ENCODE peak calls at places on chromosomes 13 and 19, in four cellular contexts. H is WERI-Rb-1, T is tibial artery, W is HL-60. N is an unnamed sample.

GRCh38 chr19:34838248-34838647 is 65.2 kb upstream of the ZNF599 start:
- DNase-seq in H (peak), T (no peak), W (no peak), N (no peak)

GRCh38 chr13:55361141-55361540 is 1779.6 kb upstream of the PRR20A start:
- DNase-seq in H (no peak), T (no peak), W (no peak), N (no peak)

GRCh38 chr13:89082623-89083022 is 1411.5 kb downstream of the SLITRK5 start:
- DNase-seq in H (no peak), T (no peak), W (no peak), N (no peak)

GRCh38 chr19:32875428-32875827 is 5.9 kb upstream of the SLC7A9 start:
- DNase-seq in H (peak), T (peak), W (no peak), N (no peak)

GRCh38 chr19:17205237-17206140 is 9.7 kb upstream of the USE1 start:
- DNase-seq in H (peak), T (no peak), W (no peak), N (no peak)

GRCh38 chr19:21590868-21591267 is 85.5 kb downstream of the ZNF429 start:
- DNase-seq in H (no peak), T (no peak), W (no peak), N (no peak)

GRCh38 chr13:41550239-41550638 is 92.9 kb downstream of the RGCC start:
- DNase-seq in H (no peak), T (no peak), W (no peak), N (no peak)

GRCh38 chr19:16363133-16363851 is 38.7 kb downstream of the KLF2 start:
- DNase-seq in H (peak), T (no peak), W (no peak), N (no peak)

GRCh38 chr13:28568286-28568685 is 73.4 kb upstream of the FLT1 start:
- DNase-seq in H (no peak), T (no peak), W (peak), N (no peak)

GRCh38 chr13:45456196-45456972 is 8.4 kb upstream of the COG3 start:
- DNase-seq in H (no peak), T (no peak), W (no peak), N (no peak)

GRCh38 chr19:757811-758668 is 7.1 kb downstream of the MISP start:
- DNase-seq in H (no peak), T (no peak), W (no peak), N (no peak)

GRCh38 chr19:756821-757688 is 6.1 kb downstream of the MISP start:
- DNase-seq in H (no peak), T (no peak), W (no peak), N (no peak)

GRCh38 chr19:754530-754929 is 3.6 kb downstream of the MISP start:
- DNase-seq in H (no peak), T (no peak), W (no peak), N (no peak)

GRCh38 chr19:755063-755462 is 4.2 kb downstream of the MISP start:
- DNase-seq in H (no peak), T (no peak), W (no peak), N (no peak)

DNA sequence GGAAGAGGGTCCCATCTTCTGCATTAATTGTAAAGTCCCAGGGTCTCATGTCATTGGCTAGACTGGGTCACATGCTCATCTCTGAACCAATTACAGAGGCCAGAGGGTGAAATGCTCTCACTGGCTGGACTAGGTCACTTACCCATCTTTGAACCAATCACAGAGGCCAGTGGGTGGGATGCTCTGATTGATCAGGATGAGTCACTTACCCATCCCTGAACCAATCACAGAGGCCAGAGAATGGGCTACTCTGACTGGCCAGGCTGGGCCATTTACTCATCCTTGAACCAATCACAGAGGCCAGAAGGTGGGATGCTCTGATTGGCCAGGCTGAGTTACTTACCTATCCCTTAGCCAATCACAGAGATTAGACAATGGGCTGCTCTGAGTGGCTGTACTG is 5.3 kb downstream of the MISP start:
- DNase-seq in H (no peak), T (no peak), W (no peak), N (no peak)
- TF ChIP-seq CTCF in H (no peak), T (no peak), W (no peak), N (no peak)

GRCh38 chr13:110915874-110916670 is 1.2 kb upstream of the ANKRD10 start:
- DNase-seq in H (no peak), T (no peak), W (peak), N (no peak)

GRCh38 chr13:110913911-110914292 is 967 bp downstream of the ANKRD10 start:
- DNase-seq in H (no peak), T (no peak), W (no peak), N (no peak)

GRCh38 chr13:110914293-110915056 is 394 bp downstream of the ANKRD10 start:
- DNase-seq in H (peak), T (peak), W (peak), N (no peak)

GRCh38 chr13:110915057-110915873 is at the start of gene ANKRD10:
- DNase-seq in H (peak), T (peak), W (peak), N (peak)

GRCh38 chr13:110916671-110917142 is 1.8 kb upstream of the ANKRD10 start:
- DNase-seq in H (no peak), T (no peak), W (no peak), N (no peak)
- H3K27ac ChIP-seq in H (no peak), T (peak), W (peak), N (peak)

DNA sequence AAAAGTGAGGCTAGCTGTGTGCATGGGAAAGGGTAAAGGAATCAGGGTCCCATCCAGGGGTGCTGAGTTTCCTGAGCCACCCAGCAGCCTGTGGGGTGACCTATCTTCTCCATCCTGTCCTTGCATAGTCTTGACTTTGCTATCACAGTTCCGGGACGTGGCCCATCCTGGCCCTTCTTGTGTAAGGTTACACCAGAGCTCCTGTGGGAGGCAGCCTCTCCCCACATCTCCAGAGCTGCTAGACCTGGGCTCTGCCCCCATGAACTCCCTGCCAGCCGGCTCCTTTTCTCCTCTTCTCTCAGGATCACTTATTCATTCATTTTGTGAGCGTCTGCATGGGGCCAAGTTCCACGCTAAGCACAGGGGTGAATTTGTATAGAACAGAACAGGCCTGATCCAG is 238.9 kb downstream of the TSHZ3 start:
- DNase-seq in H (peak), T (no peak), W (no peak), N (no peak)
- TF ChIP-seq CTCF in H (peak), T (no peak), W (no peak), N (peak)

DNA sequence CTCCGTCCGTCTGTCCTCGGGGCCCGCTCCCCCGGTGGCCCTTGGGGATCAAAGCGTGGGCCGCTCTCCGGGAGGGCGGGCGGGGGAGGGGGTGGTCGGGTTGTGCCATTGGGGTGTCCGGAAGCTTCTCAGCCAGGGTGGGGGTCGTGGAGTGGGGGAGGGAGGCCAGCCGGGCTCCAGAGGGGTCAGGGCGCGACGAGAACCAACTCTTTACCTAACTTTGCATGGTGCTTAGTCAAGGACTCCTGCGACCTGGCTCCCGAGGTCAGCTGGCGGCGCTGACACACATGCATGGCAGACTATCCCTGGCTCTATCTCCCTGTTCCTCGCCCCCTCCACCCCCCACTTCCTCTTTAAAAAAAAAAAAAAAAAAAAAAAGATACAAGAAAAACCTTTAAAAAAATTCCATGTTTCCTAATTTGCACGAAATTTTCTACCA is 15.5 kb downstream of the SMIM24 start:
- DNase-seq in H (no peak), T (no peak), W (no peak), N (no peak)
- H3K27ac ChIP-seq in H (no peak), T (peak), W (no peak), N (no peak)

DNA sequence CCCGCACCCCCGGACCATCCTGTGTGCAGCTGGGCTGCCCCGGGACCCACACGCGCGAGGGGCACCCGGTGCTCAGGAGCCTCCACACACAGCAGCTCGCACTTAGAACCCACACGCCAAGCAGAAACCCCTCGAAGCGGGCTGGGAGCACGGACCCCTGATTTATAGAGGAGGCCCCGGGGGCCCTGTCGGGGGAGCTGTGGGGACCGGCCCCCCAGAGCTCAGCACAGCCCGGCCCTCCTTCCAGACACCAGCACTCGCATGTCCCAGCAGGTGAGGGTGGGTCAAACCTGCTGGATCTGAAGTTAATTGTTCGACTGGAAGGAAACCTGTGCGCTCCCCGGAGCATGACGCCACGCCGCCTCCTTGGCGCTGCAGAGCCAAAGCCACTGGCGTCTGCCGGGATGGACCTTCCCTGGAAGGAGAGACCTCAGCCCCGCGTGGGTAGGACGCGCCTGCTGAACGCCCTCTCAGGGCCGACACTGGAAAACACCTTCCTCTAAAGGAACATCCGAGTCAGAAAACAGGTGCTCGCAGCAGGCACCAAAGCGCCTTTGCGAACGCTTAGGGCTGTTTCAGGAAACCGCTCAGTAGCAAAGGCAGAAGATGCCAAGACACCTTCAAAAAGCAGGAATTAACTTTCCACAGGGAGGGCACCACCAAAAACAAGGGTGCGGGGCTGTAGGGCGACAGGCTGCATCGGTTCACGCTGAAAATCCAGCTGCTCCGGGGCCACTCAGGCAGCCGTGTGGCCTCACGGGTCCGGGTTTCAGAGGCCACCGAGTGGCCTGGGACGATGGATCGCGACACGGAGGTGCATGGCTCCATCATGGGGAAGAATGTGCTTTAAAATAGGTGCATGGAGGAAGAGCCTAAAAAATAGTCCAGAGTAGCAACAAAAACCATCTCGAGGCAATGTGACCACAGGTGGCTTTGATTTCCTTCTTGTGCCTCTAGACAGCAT is 37.8 kb upstream of the GRTP1 start:
- DNase-seq in H (no peak), T (peak), W (no peak), N (peak)
- TF ChIP-seq CTCF in H (peak), T (no peak), W (no peak), N (no peak)

GRCh38 chr13:76512676-76513277 is 373.4 kb downstream of the KCTD12 start:
- DNase-seq in H (no peak), T (no peak), W (no peak), N (no peak)
- H3K27ac ChIP-seq in H (no peak), T (no peak), W (no peak), N (no peak)

DNA sequence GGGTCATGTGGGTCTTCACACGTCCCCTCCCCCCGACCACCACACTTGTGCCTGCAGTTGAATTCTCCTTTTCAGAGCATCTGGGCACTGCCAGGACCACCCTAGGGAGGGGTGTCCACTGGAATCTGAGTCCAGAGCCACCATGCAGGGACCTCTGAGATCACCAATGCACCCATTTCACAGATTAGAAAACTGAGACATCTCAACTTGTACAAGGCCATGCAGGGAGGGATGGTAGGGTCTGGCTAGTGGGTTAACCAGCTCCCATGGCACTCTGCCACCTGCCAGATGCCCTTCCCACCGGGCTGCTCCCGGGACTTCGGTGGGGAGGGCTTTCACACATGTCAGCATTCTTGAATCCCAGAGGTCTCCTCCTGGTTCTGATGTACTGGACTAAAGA is 44.3 kb upstream of the C19orf12 start:
- DNase-seq in H (no peak), T (no peak), W (no peak), N (no peak)
- TF ChIP-seq CTCF in H (no peak), T (no peak), W (no peak), N (no peak)